ENCODE peak calls at places on chromosomes 6 and 20, in eight cellular contexts. One of them, this sample, is unnamed.

GRCh38 chr20:23928788-23929187 is 49.2 kb upstream of the CST5 start:
- DNase-seq in neuronal stem cell: no peak
- DNase-seq in upper lobe of left lung: no peak
- DNase-seq in Peyer's patch: no peak
- DNase-seq in aorta: no peak
- DNase-seq in tibial artery: no peak
- DNase-seq in lung: no peak
- DNase-seq in PC-9: no peak
- DNase-seq in this sample: no peak

GRCh38 chr6:1099257-1099656 is 212.6 kb upstream of the FOXQ1 start:
- DNase-seq in neuronal stem cell: no peak
- DNase-seq in upper lobe of left lung: no peak
- DNase-seq in Peyer's patch: no peak
- DNase-seq in aorta: no peak
- DNase-seq in tibial artery: no peak
- DNase-seq in lung: no peak
- DNase-seq in PC-9: no peak
- DNase-seq in this sample: no peak

GRCh38 chr20:32189691-32190607 is 17.6 kb downstream of the PLAGL2 start:
- DNase-seq in neuronal stem cell: peak; percentile 67
- DNase-seq in upper lobe of left lung: peak; percentile 43
- DNase-seq in Peyer's patch: peak; percentile 64
- DNase-seq in aorta: peak; percentile 85
- DNase-seq in tibial artery: peak; percentile 72
- DNase-seq in lung: no peak
- DNase-seq in PC-9: no peak
- DNase-seq in this sample: peak; percentile 60

GRCh38 chr6:5584072-5584471 is 322.8 kb downstream of the FARS2 start:
- DNase-seq in neuronal stem cell: no peak
- DNase-seq in upper lobe of left lung: no peak
- DNase-seq in Peyer's patch: no peak
- DNase-seq in aorta: no peak
- DNase-seq in tibial artery: no peak
- DNase-seq in lung: no peak
- DNase-seq in PC-9: no peak
- DNase-seq in this sample: no peak

GRCh38 chr6:76418657-76419217 is 346.3 kb upstream of the IMPG1 start:
- DNase-seq in neuronal stem cell: no peak
- DNase-seq in upper lobe of left lung: no peak
- DNase-seq in Peyer's patch: no peak
- DNase-seq in aorta: no peak
- DNase-seq in tibial artery: no peak
- DNase-seq in lung: no peak
- DNase-seq in PC-9: no peak
- DNase-seq in this sample: no peak

GRCh38 chr6:15152720-15153119 is 93.1 kb upstream of the JARID2 start:
- DNase-seq in neuronal stem cell: no peak
- DNase-seq in upper lobe of left lung: no peak
- DNase-seq in Peyer's patch: no peak
- DNase-seq in aorta: no peak
- DNase-seq in tibial artery: no peak
- DNase-seq in lung: no peak
- DNase-seq in PC-9: no peak
- DNase-seq in this sample: no peak

GRCh38 chr6:37877373-37878149 is 58.0 kb downstream of the ZFAND3 start:
- DNase-seq in neuronal stem cell: no peak
- DNase-seq in upper lobe of left lung: no peak
- DNase-seq in Peyer's patch: no peak
- DNase-seq in aorta: no peak
- DNase-seq in tibial artery: no peak
- DNase-seq in lung: no peak
- DNase-seq in PC-9: no peak
- DNase-seq in this sample: no peak

GRCh38 chr20:38369387-38369786 is 23.1 kb downstream of the LBP start:
- DNase-seq in neuronal stem cell: no peak
- DNase-seq in upper lobe of left lung: no peak
- DNase-seq in Peyer's patch: no peak
- DNase-seq in aorta: no peak
- DNase-seq in tibial artery: no peak
- DNase-seq in lung: no peak
- DNase-seq in PC-9: no peak
- DNase-seq in this sample: no peak

GRCh38 chr6:39951198-39951597 is 16.9 kb upstream of the MOCS1 start:
- DNase-seq in neuronal stem cell: no peak
- DNase-seq in upper lobe of left lung: no peak
- DNase-seq in Peyer's patch: no peak
- DNase-seq in aorta: no peak
- DNase-seq in tibial artery: no peak
- DNase-seq in lung: no peak
- DNase-seq in PC-9: no peak
- DNase-seq in this sample: no peak
- H3K27ac ChIP-seq in neuronal stem cell: no peak overlapping the region
- H3K27ac ChIP-seq in upper lobe of left lung: no peak overlapping the region
- H3K27ac ChIP-seq in Peyer's patch: no peak overlapping the region
- H3K27ac ChIP-seq in aorta: no peak overlapping the region
- H3K27ac ChIP-seq in tibial artery: peak overlapping the region; percentile 76
- H3K27ac ChIP-seq in lung: no peak overlapping the region
- H3K27ac ChIP-seq in PC-9: no peak overlapping the region
- H3K27ac ChIP-seq in this sample: peak overlapping the region; percentile 58

GRCh38 chr6:51467231-51467952 is 620.0 kb downstream of the PKHD1 start:
- DNase-seq in neuronal stem cell: peak; percentile 48
- DNase-seq in upper lobe of left lung: no peak
- DNase-seq in Peyer's patch: no peak
- DNase-seq in aorta: no peak
- DNase-seq in tibial artery: no peak
- DNase-seq in lung: no peak
- DNase-seq in PC-9: no peak
- DNase-seq in this sample: no peak

GRCh38 chr6:51473996-51474975 is 613.1 kb downstream of the PKHD1 start:
- DNase-seq in neuronal stem cell: no peak
- DNase-seq in upper lobe of left lung: no peak
- DNase-seq in Peyer's patch: no peak
- DNase-seq in aorta: no peak
- DNase-seq in tibial artery: no peak
- DNase-seq in lung: no peak
- DNase-seq in PC-9: no peak
- DNase-seq in this sample: no peak

GRCh38 chr6:51468704-51469103 is 618.7 kb downstream of the PKHD1 start:
- DNase-seq in neuronal stem cell: no peak
- DNase-seq in upper lobe of left lung: no peak
- DNase-seq in Peyer's patch: no peak
- DNase-seq in aorta: no peak
- DNase-seq in tibial artery: no peak
- DNase-seq in lung: no peak
- DNase-seq in PC-9: no peak
- DNase-seq in this sample: no peak

GRCh38 chr6:51477912-51478311 is 609.5 kb downstream of the PKHD1 start:
- DNase-seq in neuronal stem cell: peak; percentile 59
- DNase-seq in upper lobe of left lung: no peak
- DNase-seq in Peyer's patch: no peak
- DNase-seq in aorta: no peak
- DNase-seq in tibial artery: no peak
- DNase-seq in lung: no peak
- DNase-seq in PC-9: no peak
- DNase-seq in this sample: no peak

GRCh38 chr6:51472745-51473483 is 614.5 kb downstream of the PKHD1 start:
- DNase-seq in neuronal stem cell: no peak
- DNase-seq in upper lobe of left lung: no peak
- DNase-seq in Peyer's patch: no peak
- DNase-seq in aorta: no peak
- DNase-seq in tibial artery: no peak
- DNase-seq in lung: no peak
- DNase-seq in PC-9: no peak
- DNase-seq in this sample: no peak
- H3K4me3 ChIP-seq in neuronal stem cell: no peak overlapping the region
- H3K4me3 ChIP-seq in upper lobe of left lung: no peak overlapping the region
- H3K4me3 ChIP-seq in Peyer's patch: no peak overlapping the region
- H3K4me3 ChIP-seq in aorta: no peak overlapping the region
- H3K4me3 ChIP-seq in tibial artery: no peak overlapping the region
- H3K4me3 ChIP-seq in lung: no peak overlapping the region
- H3K4me3 ChIP-seq in PC-9: no peak overlapping the region
- H3K4me3 ChIP-seq in this sample: no peak overlapping the region

DNA sequence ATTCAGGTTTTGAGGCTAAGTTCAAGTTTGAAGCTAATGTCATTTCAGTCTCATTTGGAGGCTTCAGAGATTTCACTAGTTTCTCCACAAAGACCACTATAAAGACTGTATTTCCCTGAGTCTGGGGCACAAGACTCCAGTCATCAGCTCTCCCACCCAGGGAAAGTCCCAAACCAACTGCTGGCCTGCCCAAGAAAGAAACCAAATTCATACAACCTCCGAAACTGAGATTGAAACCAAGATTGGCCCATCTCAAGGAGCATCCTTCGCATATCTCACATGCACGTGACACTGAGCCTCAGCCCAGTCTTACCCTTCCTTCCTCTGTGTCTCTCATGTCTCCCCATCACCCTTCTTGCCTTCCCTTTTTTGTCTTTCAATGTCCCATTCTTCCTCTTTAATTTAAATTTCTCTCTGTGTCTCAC is 3.5 kb upstream of the LTA start:
- DNase-seq in neuronal stem cell: no peak
- DNase-seq in upper lobe of left lung: peak; percentile 68
- DNase-seq in Peyer's patch: no peak
- DNase-seq in aorta: no peak
- DNase-seq in tibial artery: no peak
- DNase-seq in lung: no peak
- DNase-seq in PC-9: no peak
- DNase-seq in this sample: no peak
- H3K27ac ChIP-seq in neuronal stem cell: no peak overlapping the region
- H3K27ac ChIP-seq in upper lobe of left lung: no peak overlapping the region
- H3K27ac ChIP-seq in Peyer's patch: no peak overlapping the region
- H3K27ac ChIP-seq in aorta: no peak overlapping the region
- H3K27ac ChIP-seq in tibial artery: no peak overlapping the region
- H3K27ac ChIP-seq in lung: no peak overlapping the region
- H3K27ac ChIP-seq in PC-9: no peak overlapping the region
- H3K27ac ChIP-seq in this sample: no peak overlapping the region

GRCh38 chr6:163679753-163680152 is 265.2 kb downstream of the QKI start:
- DNase-seq in neuronal stem cell: no peak
- DNase-seq in upper lobe of left lung: no peak
- DNase-seq in Peyer's patch: no peak
- DNase-seq in aorta: no peak
- DNase-seq in tibial artery: no peak
- DNase-seq in lung: no peak
- DNase-seq in PC-9: no peak
- DNase-seq in this sample: no peak

GRCh38 chr6:163679012-163679660 is 264.6 kb downstream of the QKI start:
- DNase-seq in neuronal stem cell: no peak
- DNase-seq in upper lobe of left lung: no peak
- DNase-seq in Peyer's patch: no peak
- DNase-seq in aorta: no peak
- DNase-seq in tibial artery: no peak
- DNase-seq in lung: no peak
- DNase-seq in PC-9: no peak
- DNase-seq in this sample: no peak

GRCh38 chr6:163672710-163673109 is 258.2 kb downstream of the QKI start:
- DNase-seq in neuronal stem cell: no peak
- DNase-seq in upper lobe of left lung: no peak
- DNase-seq in Peyer's patch: no peak
- DNase-seq in aorta: no peak
- DNase-seq in tibial artery: no peak
- DNase-seq in lung: no peak
- DNase-seq in PC-9: no peak
- DNase-seq in this sample: no peak

GRCh38 chr6:163671791-163672190 is 257.3 kb downstream of the QKI start:
- DNase-seq in neuronal stem cell: no peak
- DNase-seq in upper lobe of left lung: no peak
- DNase-seq in Peyer's patch: no peak
- DNase-seq in aorta: no peak
- DNase-seq in tibial artery: no peak
- DNase-seq in lung: no peak
- DNase-seq in PC-9: no peak
- DNase-seq in this sample: no peak

DNA sequence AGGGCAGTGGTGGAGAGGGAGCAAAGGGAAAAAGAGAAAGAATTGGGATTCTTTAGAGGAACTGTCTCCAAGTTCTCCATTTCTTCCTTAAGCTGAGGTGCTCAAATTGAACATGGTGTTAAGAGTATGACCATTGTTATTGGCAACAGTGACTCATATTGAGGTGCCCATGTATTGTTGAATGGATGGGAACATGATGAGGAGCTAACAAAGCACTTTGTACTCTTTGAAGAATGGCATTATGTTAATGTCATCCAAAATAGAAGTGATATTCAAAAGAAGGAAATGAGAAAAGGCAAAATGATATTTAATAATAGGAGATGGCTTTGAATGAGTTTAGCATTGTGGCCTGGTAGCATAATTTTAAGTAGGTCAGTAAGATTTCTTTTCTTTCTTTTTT is 261.1 kb downstream of the QKI start:
- DNase-seq in neuronal stem cell: no peak
- DNase-seq in upper lobe of left lung: no peak
- DNase-seq in Peyer's patch: no peak
- DNase-seq in aorta: no peak
- DNase-seq in tibial artery: no peak
- DNase-seq in lung: no peak
- DNase-seq in PC-9: no peak
- DNase-seq in this sample: no peak
- H3K4me3 ChIP-seq in neuronal stem cell: no peak overlapping the region
- H3K4me3 ChIP-seq in upper lobe of left lung: no peak overlapping the region
- H3K4me3 ChIP-seq in Peyer's patch: no peak overlapping the region
- H3K4me3 ChIP-seq in aorta: no peak overlapping the region
- H3K4me3 ChIP-seq in tibial artery: no peak overlapping the region
- H3K4me3 ChIP-seq in lung: no peak overlapping the region
- H3K4me3 ChIP-seq in PC-9: no peak overlapping the region
- H3K4me3 ChIP-seq in this sample: no peak overlapping the region

DNA sequence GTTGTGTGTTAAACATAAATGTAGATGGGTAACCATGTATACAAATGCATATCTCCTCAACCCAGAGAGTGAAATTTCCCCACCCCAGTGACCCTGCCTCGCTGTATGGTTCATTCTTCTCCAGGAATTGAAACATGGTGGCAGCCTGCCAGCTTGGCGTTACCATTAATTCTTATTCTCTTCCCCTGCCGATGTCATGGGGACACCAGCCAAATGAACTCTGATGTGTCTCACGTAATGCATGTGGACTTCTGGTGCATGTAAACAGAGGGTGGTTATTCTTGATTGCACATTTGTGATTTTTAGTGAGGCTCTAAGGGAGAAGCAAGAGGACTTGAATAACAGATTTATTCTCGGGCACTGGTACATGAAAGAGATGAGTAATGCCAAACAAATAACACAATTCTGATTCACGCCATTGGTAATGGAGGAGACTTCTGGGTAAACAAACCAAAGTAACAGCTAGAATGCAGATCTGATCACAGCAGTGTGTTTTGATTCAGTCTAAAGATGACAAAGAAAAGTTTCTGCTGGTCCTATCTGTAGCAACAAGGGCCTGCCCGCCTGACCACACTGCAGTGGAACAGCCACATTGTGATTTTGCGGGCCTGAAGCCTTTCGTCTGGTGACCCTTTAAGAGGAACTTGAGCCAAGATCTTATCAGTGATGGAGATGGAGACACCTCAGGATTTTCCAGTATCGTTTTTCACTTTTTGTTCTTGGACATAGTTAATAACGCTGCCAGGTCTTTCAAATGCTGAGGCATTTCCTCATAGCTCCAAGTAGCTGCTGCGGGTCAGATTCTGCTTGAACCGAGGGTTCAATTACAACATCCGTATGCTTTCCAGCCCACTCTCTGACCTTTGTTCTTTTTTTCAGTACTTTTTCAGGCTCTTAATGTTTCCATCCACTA is 171.8 kb upstream of the AKAP12 start:
- DNase-seq in neuronal stem cell: no peak
- DNase-seq in upper lobe of left lung: peak; percentile 35
- DNase-seq in Peyer's patch: no peak
- DNase-seq in aorta: peak; percentile 85
- DNase-seq in tibial artery: peak; percentile 85
- DNase-seq in lung: peak; percentile 41
- DNase-seq in PC-9: peak; percentile 72
- DNase-seq in this sample: peak; percentile 77
- H3K27ac ChIP-seq in neuronal stem cell: no peak overlapping the region
- H3K27ac ChIP-seq in upper lobe of left lung: peak overlapping the region; percentile 62
- H3K27ac ChIP-seq in Peyer's patch: peak overlapping the region; percentile 49
- H3K27ac ChIP-seq in aorta: peak overlapping the region; percentile 95
- H3K27ac ChIP-seq in tibial artery: peak overlapping the region; percentile 69
- H3K27ac ChIP-seq in lung: peak overlapping the region; percentile 71
- H3K27ac ChIP-seq in PC-9: peak overlapping the region; percentile 98
- H3K27ac ChIP-seq in this sample: peak overlapping the region; percentile 99